ENCODE peak calls at places on chromosomes 12 and 14, in four cellular contexts. P, R, E and O are unnamed samples.

GRCh38 chr14:104746071-104746545 is 6.8 kb upstream of the SIVA1 start:
- DNase-seq in E (no peak), P (no peak), R (no peak), O (peak; percentile 61)

GRCh38 chr14:34174973-34175372 is 224.1 kb upstream of the EGLN3 start:
- DNase-seq in R (no peak), P (peak; percentile 32), E (no peak), O (peak; percentile 86)

GRCh38 chr14:95523818-95524448 is 7.5 kb upstream of the SYNE3 start:
- DNase-seq in R (no peak), E (peak; percentile 49), P (peak; percentile 52), O (peak; percentile 84)

GRCh38 chr14:59679872-59680271 is 103.3 kb upstream of the CCDC175 start:
- DNase-seq in R (no peak), P (no peak), E (no peak), O (peak; percentile 25)

GRCh38 chr14:71448431-71449315 is 483.6 kb upstream of the RGS6 start:
- DNase-seq in E (no peak), R (no peak), P (no peak), O (no peak)

GRCh38 chr12:130775953-130776856 is 60.1 kb upstream of the RIMBP2 start:
- DNase-seq in R (peak; percentile 86), P (no peak), E (peak; percentile 94), O (no peak)

GRCh38 chr14:60188115-60188514 is 22.9 kb upstream of the DHRS7 start:
- DNase-seq in P (no peak), R (no peak), E (no peak), O (peak; percentile 16)

GRCh38 chr12:82694970-82695369 is 8.3 kb downstream of the TMTC2 start:
- DNase-seq in R (no peak), P (no peak), E (no peak), O (no peak)

GRCh38 chr12:71415336-71416231 is 24.0 kb upstream of the LGR5 start:
- DNase-seq in P (peak; percentile 79), R (peak; percentile 43), E (peak; percentile 76), O (peak; percentile 57)